ENCODE peak calls at places on chromosomes 11 and 22, in seven cellular contexts. R is NCI-H1436; P is bronchial epithelial cell; J is T-helper 1 cell; M is effector memory CD8-positive, alpha-beta T cell; W is colonic mucosa; I is aorta. B is an unnamed sample.

GRCh38 chr22:40819741-40820140 is 595 bp upstream of the SLC25A17 start:
- DNase-seq in M (no peak), J (no peak), R (peak; percentile 4), I (no peak), P (peak; percentile 34), W (no peak), B (no peak)

GRCh38 chr11:88320149-88320559 is 17.4 kb downstream of the CTSC start:
- DNase-seq in W (no peak), M (no peak), P (peak; percentile 31), I (no peak), J (no peak), R (no peak), B (no peak)

GRCh38 chr11:35619754-35620640 is 1.7 kb downstream of the FJX1 start:
- DNase-seq in W (no peak), R (peak; percentile 33), P (peak; percentile 29), I (peak; percentile 77), J (no peak), M (no peak), B (peak; percentile 82)

GRCh38 chr22:50186789-50187523 is 1.2 kb downstream of the TRABD start:
- DNase-seq in J (no peak), I (no peak), R (no peak), W (peak; percentile 81), M (no peak), P (no peak), B (no peak)

GRCh38 chr11:70871881-70872280 is 380.5 kb downstream of the SHANK2 start:
- DNase-seq in M (no peak), J (no peak), I (no peak), R (no peak), W (no peak), P (peak; percentile 8), B (no peak)

GRCh38 chr11:108616549-108616948 is 23.0 kb upstream of the EXPH5 start:
- DNase-seq in R (no peak), M (no peak), J (no peak), W (no peak), I (no peak), P (peak; percentile 100), B (no peak)

GRCh38 chr11:921921-922678 is 3.6 kb upstream of the AP2A2 start:
- DNase-seq in P (peak; percentile 23), J (no peak), M (no peak), R (no peak), I (no peak), W (no peak), B (no peak)

GRCh38 chr11:70953720-70954119 is 298.7 kb downstream of the SHANK2 start:
- DNase-seq in J (no peak), P (no peak), M (no peak), W (no peak), R (no peak), I (peak; percentile 48), B (no peak)

GRCh38 chr11:65590240-65590738 is 5.3 kb downstream of the KCNK7 start:
- DNase-seq in R (no peak), J (no peak), W (no peak), I (no peak), P (no peak), M (no peak), B (no peak)

GRCh38 chr11:121067453-121067852 is 33.6 kb upstream of the TECTA start:
- DNase-seq in P (peak; percentile 2), R (no peak), M (no peak), J (no peak), I (no peak), W (no peak), B (no peak)

GRCh38 chr22:27681037-27681436 is 120.5 kb downstream of the MN1 start:
- DNase-seq in R (no peak), P (no peak), I (peak; percentile 2), W (no peak), J (no peak), M (no peak), B (no peak)

GRCh38 chr11:130908770-130909625 is 7.3 kb downstream of the SNX19 start:
- DNase-seq in R (no peak), W (no peak), I (no peak), J (no peak), M (no peak), P (peak; percentile 78), B (no peak)

GRCh38 chr11:72848846-72849466 is 34.7 kb downstream of the ATG16L2 start:
- DNase-seq in W (no peak), J (no peak), R (peak; percentile 9), M (peak; percentile 35), I (no peak), P (peak; percentile 44), B (no peak)

GRCh38 chr11:134560566-134561347 is 148.7 kb upstream of the B3GAT1 start:
- DNase-seq in W (no peak), I (peak; percentile 55), M (no peak), R (no peak), P (no peak), J (no peak), B (no peak)

GRCh38 chr22:29206372-29207230 is 905 bp downstream of the EMID1 start:
- DNase-seq in P (no peak), M (no peak), W (no peak), R (no peak), I (no peak), J (no peak), B (no peak)

GRCh38 chr11:78838417-78838816 is 263.8 kb upstream of the NARS2 start:
- DNase-seq in W (no peak), I (no peak), R (no peak), M (no peak), J (no peak), P (peak; percentile 39), B (no peak)

GRCh38 chr11:92295175-92296137 is 70.8 kb downstream of the FAT3 start:
- DNase-seq in P (no peak), W (peak; percentile 73), I (no peak), R (no peak), J (no peak), M (no peak), B (no peak)

GRCh38 chr11:3164138-3164539 is 971 bp downstream of the OSBPL5 start:
- DNase-seq in P (no peak), R (no peak), M (no peak), I (peak; percentile 77), W (no peak), J (no peak), B (peak; percentile 70)

GRCh38 chr22:49886346-49887073 is 31.7 kb downstream of the ALG12 start:
- DNase-seq in M (no peak), P (no peak), R (no peak), J (no peak), I (no peak), W (no peak), B (peak; percentile 65)

GRCh38 chr11:56353991-56354390 is at the start of gene OR8J1:
- DNase-seq in I (no peak), W (no peak), M (no peak), R (no peak), J (no peak), P (no peak), B (no peak)

GRCh38 chr11:8963569-8964323 is 496 bp downstream of the TMEM9B start:
- DNase-seq in M (peak; percentile 62), P (peak; percentile 77), W (peak; percentile 90), R (peak; percentile 27), J (peak; percentile 51), I (peak; percentile 92), B (peak; percentile 92)

GRCh38 chr11:74312321-74312720 is 881 bp upstream of the P4HA3 start:
- DNase-seq in M (no peak), P (peak; percentile 57), W (no peak), R (no peak), J (no peak), I (no peak), B (no peak)

GRCh38 chr11:61701298-61701993 is 21.3 kb downstream of the DAGLA start:
- DNase-seq in W (no peak), M (no peak), P (peak; percentile 25), I (no peak), R (peak; percentile 57), J (no peak), B (no peak)

GRCh38 chr11:61611309-61611708 is 30.4 kb upstream of the SYT7 start:
- DNase-seq in M (no peak), I (no peak), W (no peak), R (peak; percentile 46), J (no peak), P (no peak), B (no peak)

GRCh38 chr22:32752868-32753520 is 48.5 kb upstream of the TIMP3 start:
- DNase-seq in J (no peak), R (no peak), W (no peak), P (no peak), M (no peak), I (no peak), B (no peak)

GRCh38 chr11:19110290-19110689 is 6.7 kb upstream of the ZDHHC13 start:
- DNase-seq in R (no peak), J (no peak), P (no peak), I (no peak), W (no peak), M (no peak), B (no peak)

GRCh38 chr11:21988477-21988876 is 204.4 kb upstream of the ANO5 start:
- DNase-seq in R (no peak), P (peak; percentile 29), M (no peak), W (no peak), I (no peak), J (no peak), B (no peak)

GRCh38 chr11:75673977-75674582 is 5.2 kb upstream of the MAP6 start:
- DNase-seq in R (no peak), I (no peak), M (no peak), P (peak; percentile 84), W (no peak), J (no peak), B (no peak)

GRCh38 chr22:23161574-23161973 is 16.3 kb downstream of the RAB36 start:
- DNase-seq in M (no peak), I (no peak), W (no peak), P (no peak), R (no peak), J (no peak), B (no peak)

GRCh38 chr11:130827697-130828377 is 88.4 kb downstream of the SNX19 start:
- DNase-seq in J (no peak), W (peak; percentile 45), M (no peak), P (peak; percentile 78), R (no peak), I (peak; percentile 87), B (peak; percentile 91)

GRCh38 chr11:47997063-47998053 is 17.0 kb downstream of the PTPRJ start:
- DNase-seq in I (no peak), P (no peak), M (no peak), R (no peak), J (no peak), W (no peak), B (no peak)

B was measured in posterior vena cava.